ENCODE peak calls at places on chromosomes 4 and X, in eight cellular contexts. E is cardiac muscle cell; G is choroid plexus epithelial cell; D is CD8-positive, alpha-beta T cell; A is AG09309; N is endodermal cell; U is HepG2; S is kidney. V is an unnamed sample.

GRCh38 chr4:78553526-78554060 is 2.0 kb downstream of the ANXA3 start:
- DNase-seq in E (peak; percentile 58), G (no peak), D (no peak), A (no peak), N (no peak), U (peak; percentile 26), S (no peak), V (no peak)

GRCh38 chr4:128228778-128229457 is 58.7 kb downstream of the PGRMC2 start:
- DNase-seq in E (peak; percentile 27), G (peak; percentile 76), D (no peak), A (peak; percentile 33), N (no peak), U (no peak), S (no peak), V (no peak)

GRCh38 chr4:82984459-82984858 is 26.2 kb downstream of the LIN54 start:
- DNase-seq in E (peak; percentile 22), G (peak; percentile 75), D (no peak), A (peak; percentile 8), N (no peak), U (peak; percentile 10), S (no peak), V (peak; percentile 47)

GRCh38 chr4:98633159-98633558 is 25.3 kb downstream of the TSPAN5 start:
- DNase-seq in E (no peak), G (no peak), D (no peak), A (no peak), N (no peak), U (no peak), S (no peak), V (no peak)

GRCh38 chr4:40887690-40888089 is 137.9 kb downstream of the NSUN7 start:
- DNase-seq in E (peak; percentile 89), G (peak; percentile 97), D (no peak), A (peak; percentile 88), N (no peak), U (no peak), S (no peak), V (no peak)

GRCh38 chrX:16712116-16712824 is at the start of gene CTPS2:
- DNase-seq in E (peak; percentile 70), G (peak; percentile 49), D (peak; percentile 43), A (no peak), N (peak; percentile 90), U (peak; percentile 39), S (peak; percentile 87), V (no peak)

GRCh38 chr4:138851626-138852443 is 163.7 kb upstream of the NOCT start:
- DNase-seq in E (no peak), G (peak; percentile 26), D (no peak), A (no peak), N (peak; percentile 77), U (no peak), S (no peak), V (no peak)

GRCh38 chrX:72169008-72169728 is 12.4 kb upstream of the PIN4 start:
- DNase-seq in E (peak; percentile 27), G (peak; percentile 22), D (peak; percentile 44), A (no peak), N (no peak), U (no peak), S (no peak), V (no peak)

GRCh38 chr4:60750962-60751361 is 449.2 kb upstream of the ADGRL3 start:
- DNase-seq in E (no peak), G (no peak), D (no peak), A (no peak), N (no peak), U (no peak), S (no peak), V (no peak)

GRCh38 chr4:146247356-146247755 is 33.0 kb downstream of the REELD1 start:
- DNase-seq in E (no peak), G (no peak), D (no peak), A (no peak), N (no peak), U (no peak), S (no peak), V (no peak)

GRCh38 chr4:81919810-81920209 is 448.1 kb upstream of the RASGEF1B start:
- DNase-seq in E (peak; percentile 4), G (no peak), D (no peak), A (no peak), N (peak; percentile 57), U (no peak), S (no peak), V (no peak)

GRCh38 chr4:145609494-145610427 is 9.4 kb upstream of the MMAA start:
- DNase-seq in E (peak; percentile 85), G (peak; percentile 86), D (peak; percentile 42), A (peak; percentile 28), N (peak; percentile 87), U (peak; percentile 58), S (no peak), V (peak; percentile 68)

GRCh38 chr4:83490876-83491450 is 6.1 kb upstream of the ABRAXAS1 start:
- DNase-seq in E (peak; percentile 48), G (peak; percentile 55), D (no peak), A (no peak), N (no peak), U (peak; percentile 34), S (no peak), V (no peak)

GRCh38 chrX:38347136-38347535 is 5.3 kb upstream of the OTC start:
- DNase-seq in E (peak; percentile 86), G (peak; percentile 85), D (no peak), A (peak; percentile 25), N (no peak), U (no peak), S (no peak), V (peak; percentile 5)

GRCh38 chrX:122055450-122055849 is 1008.0 kb downstream of the GLUD2 start:
- DNase-seq in E (no peak), G (no peak), D (no peak), A (no peak), N (no peak), U (no peak), S (no peak), V (no peak)

GRCh38 chr4:127509155-127509554 is 123.6 kb upstream of the INTU start:
- DNase-seq in E (peak; percentile 21), G (peak; percentile 15), D (no peak), A (no peak), N (no peak), U (no peak), S (no peak), V (no peak)

GRCh38 chr4:58732973-58733372 is 1622.8 kb upstream of the IGFBP7 start:
- DNase-seq in E (no peak), G (peak; percentile 26), D (no peak), A (no peak), N (no peak), U (no peak), S (no peak), V (no peak)

GRCh38 chr4:53193111-53193510 is 172.8 kb downstream of the SCFD2 start:
- DNase-seq in E (no peak), G (peak; percentile 51), D (no peak), A (no peak), N (no peak), U (no peak), S (no peak), V (no peak)

GRCh38 chrX:623599-624323 is 6.8 kb upstream of the SHOX start:
- DNase-seq in E (no peak), G (peak; percentile 29), D (no peak), A (no peak), N (peak; percentile 83), U (no peak), S (no peak), V (no peak)

GRCh38 chr4:40264497-40264896 is 67.7 kb downstream of the RHOH start:
- DNase-seq in E (peak; percentile 81), G (peak; percentile 78), D (no peak), A (no peak), N (no peak), U (no peak), S (no peak), V (no peak)

GRCh38 chr4:151173751-151174325 is 74.4 kb downstream of the RPS3A start:
- DNase-seq in E (peak; percentile 95), G (peak; percentile 85), D (no peak), A (no peak), N (no peak), U (no peak), S (peak; percentile 78), V (no peak)

GRCh38 chr4:16693040-16693506 is 205.4 kb downstream of the LDB2 start:
- DNase-seq in E (no peak), G (no peak), D (no peak), A (peak; percentile 84), N (no peak), U (no peak), S (no peak), V (no peak)

GRCh38 chr4:119559044-119559647 is 69.5 kb downstream of the PDE5A start:
- DNase-seq in E (peak; percentile 78), G (peak; percentile 87), D (no peak), A (no peak), N (no peak), U (peak; percentile 39), S (no peak), V (peak; percentile 57)

GRCh38 chr4:140116442-140117104 is 37.4 kb downstream of the MAML3 start:
- DNase-seq in E (no peak), G (no peak), D (peak; percentile 30), A (no peak), N (no peak), U (no peak), S (no peak), V (no peak)

GRCh38 chr4:55312491-55313101 is 33.4 kb upstream of the SRD5A3 start:
- DNase-seq in E (peak; percentile 72), G (peak; percentile 78), D (peak; percentile 29), A (peak; percentile 31), N (peak; percentile 63), U (peak; percentile 33), S (no peak), V (no peak)

DNA sequence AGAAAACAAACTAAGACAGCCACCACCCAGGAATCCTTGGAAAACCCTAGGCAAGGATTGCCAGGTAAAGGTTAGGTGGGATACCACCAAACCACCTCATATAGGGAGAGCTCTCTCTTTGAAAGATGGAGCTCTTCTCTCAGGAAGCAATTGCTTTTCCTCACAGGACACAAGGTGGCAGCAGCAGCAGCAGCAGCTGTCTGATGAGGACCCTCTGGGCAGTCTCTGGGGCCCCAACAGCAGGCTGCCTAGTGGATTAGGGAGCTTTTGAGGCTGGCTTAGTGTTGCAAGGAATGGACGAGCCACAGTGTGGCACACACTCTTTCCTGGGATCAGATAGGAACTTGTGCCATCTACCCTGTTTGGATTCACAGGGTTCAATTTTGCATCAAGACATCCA is 41.4 kb upstream of the CHRDL1 start:
- DNase-seq in E (peak; percentile 0), G (no peak), D (no peak), A (no peak), N (peak; percentile 79), U (no peak), S (no peak), V (no peak)
- TF ChIP-seq CTCF in E (peak; percentile 17), G (peak; percentile 20), D (no peak), A (peak; percentile 33), N (peak; percentile 83), U (peak; percentile 45), S (no peak), V (peak; percentile 39)

GRCh38 chr4:93436000-93436626 is 392.4 kb upstream of the ATOH1 start:
- DNase-seq in E (no peak), G (no peak), D (no peak), A (no peak), N (no peak), U (no peak), S (no peak), V (no peak)
- H3K4me3 ChIP-seq in E (no peak overlapping the region), G (no peak overlapping the region), D (no peak overlapping the region), A (no peak overlapping the region), N (no peak overlapping the region), U (no peak overlapping the region), S (no peak overlapping the region), V (no peak overlapping the region)

GRCh38 chr4:103802766-103803165 is 83.0 kb upstream of the TACR3 start:
- DNase-seq in E (no peak), G (no peak), D (no peak), A (no peak), N (no peak), U (no peak), S (no peak), V (no peak)
- TF ChIP-seq CTCF in E (no peak), G (no peak), D (no peak), A (no peak), N (peak; percentile 68), U (no peak), S (no peak), V (no peak)

GRCh38 chrX:9880912-9881311 is 86.2 kb upstream of the CLDN34 start:
- DNase-seq in E (no peak), G (no peak), D (no peak), A (no peak), N (no peak), U (no peak), S (no peak), V (no peak)
- H3K4me3 ChIP-seq in E (no peak overlapping the region), G (no peak overlapping the region), D (no peak overlapping the region), A (no peak overlapping the region), N (no peak overlapping the region), U (no peak overlapping the region), S (no peak overlapping the region), V (no peak overlapping the region)